ENCODE peak calls at places on chromosomes 11 and 22, in eight cellular contexts. F is body of pancreas, N is psoas muscle, X is brain microvascular endothelial cell, W is left ventricle myocardium inferior, C is dorsolateral prefrontal cortex, U is GM23338, R is K562. J is an unnamed sample.

GRCh38 chr22:23242473-23243001 is 62.2 kb downstream of the BCR start:
- DNase-seq in X (peak; percentile 55), N (no peak), U (peak; percentile 95), R (peak; percentile 85), F (no peak), C (no peak), W (no peak), J (no peak)

GRCh38 chr11:12802418-12803085 is 128.3 kb downstream of the TEAD1 start:
- DNase-seq in C (no peak), U (peak; percentile 27), X (peak; percentile 79), W (no peak), F (peak; percentile 95), N (no peak), R (peak; percentile 34), J (peak; percentile 82)

GRCh38 chr22:40392618-40393017 is 22.2 kb downstream of the SGSM3 start:
- DNase-seq in W (no peak), N (no peak), X (no peak), R (no peak), U (no peak), C (no peak), F (no peak), J (no peak)

GRCh38 chr11:117923773-117924172 is 5.4 kb downstream of the TMPRSS13 start:
- DNase-seq in X (no peak), C (no peak), U (no peak), W (no peak), N (no peak), R (no peak), F (no peak), J (no peak)

GRCh38 chr11:11580831-11581492 is 40.8 kb downstream of the GALNT18 start:
- DNase-seq in U (no peak), C (peak; percentile 69), F (no peak), W (peak; percentile 37), N (no peak), X (no peak), R (no peak), J (no peak)

GRCh38 chr22:40101417-40102101 is 76.2 kb upstream of the TNRC6B start:
- DNase-seq in C (no peak), U (no peak), X (no peak), W (no peak), F (no peak), R (no peak), N (no peak), J (no peak)

GRCh38 chr11:82864268-82864667 is 36.0 kb downstream of the PRCP start:
- DNase-seq in C (peak; percentile 23), U (peak; percentile 72), W (peak; percentile 20), N (peak; percentile 44), R (no peak), F (peak; percentile 72), X (peak; percentile 45), J (peak; percentile 44)

GRCh38 chr11:1938343-1939005 is 8.7 kb upstream of the MRPL23 start:
- DNase-seq in N (peak; percentile 22), X (no peak), C (no peak), U (no peak), R (no peak), W (peak; percentile 14), F (no peak), J (peak; percentile 26)

GRCh38 chr11:129248618-129249017 is 56.5 kb upstream of the ARHGAP32 start:
- DNase-seq in X (peak; percentile 32), F (no peak), N (no peak), U (no peak), R (no peak), C (no peak), W (no peak), J (no peak)

GRCh38 chr11:27124514-27125264 is 84.1 kb downstream of the BBOX1 start:
- DNase-seq in F (no peak), U (no peak), W (no peak), C (no peak), X (no peak), R (no peak), N (no peak), J (no peak)

GRCh38 chr11:103491777-103492176 is 382.6 kb downstream of the DYNC2H1 start:
- DNase-seq in U (peak; percentile 83), W (no peak), C (no peak), R (no peak), X (no peak), F (no peak), N (no peak), J (no peak)

GRCh38 chr22:37182101-37182948 is 5.7 kb downstream of the C1QTNF6 start:
- DNase-seq in C (no peak), R (peak; percentile 24), W (peak; percentile 10), X (no peak), U (peak; percentile 51), N (peak; percentile 9), F (no peak), J (no peak)
- TF ChIP-seq CTCF in C (no peak), R (peak; percentile 35), W (no peak), X (no peak), U (peak; percentile 57), N (no peak), F (no peak), J (no peak)

GRCh38 chr11:112321521-112322172 is 61.0 kb upstream of the PLET1 start:
- DNase-seq in X (peak; percentile 32), N (peak; percentile 63), C (peak; percentile 72), F (peak; percentile 90), U (peak; percentile 60), W (peak; percentile 33), R (no peak), J (no peak)
- H3K4me3 ChIP-seq in X (no peak overlapping the region), N (no peak overlapping the region), C (no peak overlapping the region), F (no peak overlapping the region), U (no peak overlapping the region), W (no peak overlapping the region), R (no peak overlapping the region), J (no peak overlapping the region)

DNA sequence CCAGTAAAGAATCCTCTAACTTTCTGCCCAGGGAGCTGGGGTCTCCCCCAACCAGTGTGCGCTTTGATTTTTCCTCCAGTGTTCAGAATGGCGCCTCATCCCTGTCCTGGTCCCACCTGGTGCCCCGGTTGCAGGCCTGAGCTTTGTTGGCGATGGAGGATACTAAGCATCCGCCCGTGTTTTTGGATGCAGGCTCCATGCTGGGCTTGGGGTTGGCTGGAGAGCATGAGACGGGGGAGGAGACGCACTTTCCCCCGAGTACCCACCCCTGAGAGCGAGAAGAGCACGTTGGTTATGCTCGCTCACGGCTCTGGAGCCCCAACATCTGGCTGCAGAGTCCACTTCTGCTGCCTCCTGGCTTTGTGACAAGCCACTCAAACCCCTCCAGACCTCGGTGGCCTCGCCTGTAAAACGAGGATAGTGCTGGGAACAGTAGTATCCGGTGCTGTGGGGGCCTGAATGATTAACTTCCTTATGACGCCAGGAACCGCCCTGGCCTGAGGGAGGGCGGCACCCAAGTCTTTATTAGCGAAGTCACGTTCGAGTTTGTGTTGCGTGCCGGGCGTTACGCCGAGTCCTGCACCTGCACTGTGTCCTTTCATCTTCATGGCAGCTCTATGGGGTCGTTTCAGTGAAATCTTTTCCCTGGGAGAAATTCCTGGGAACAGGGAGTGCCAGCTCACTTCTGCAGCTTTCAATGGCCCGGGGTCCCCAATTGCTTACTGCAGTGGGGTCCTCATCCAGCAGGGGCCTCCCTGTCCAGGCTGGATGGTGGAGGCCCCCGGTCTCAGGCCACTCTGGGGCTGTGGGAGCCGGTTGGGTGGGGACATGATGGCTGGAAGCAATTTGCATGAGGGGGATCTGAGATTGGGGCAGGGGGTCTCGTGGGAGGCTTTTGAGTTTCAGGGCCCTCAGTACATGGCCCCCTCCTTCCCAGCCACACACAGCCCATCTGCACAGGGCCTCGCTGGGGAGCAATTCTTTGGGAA is 25.5 kb downstream of the MRGPRD start:
- DNase-seq in X (peak; percentile 5), R (peak; percentile 57), N (peak; percentile 47), U (peak; percentile 47), W (peak; percentile 39), F (peak; percentile 38), C (no peak), J (peak; percentile 66)
- H3K27ac ChIP-seq in X (no peak overlapping the region), R (no peak overlapping the region), N (no peak overlapping the region), U (no peak overlapping the region), W (no peak overlapping the region), F (no peak overlapping the region), C (no peak overlapping the region), J (peak overlapping the region; percentile 23)

GRCh38 chr11:124415356-124415923 is 9.2 kb downstream of the OR8B4 start:
- DNase-seq in U (peak; percentile 65), W (no peak), C (no peak), F (peak; percentile 8), X (peak; percentile 7), R (peak; percentile 29), N (no peak), J (no peak)
- TF ChIP-seq CTCF in U (peak; percentile 56), W (peak; percentile 85), C (peak; percentile 70), F (peak; percentile 14), X (peak; percentile 66), R (peak; percentile 80), N (peak; percentile 61), J (peak; percentile 18)

GRCh38 chr11:125123194-125123946 is 11.9 kb upstream of the TMEM218 start:
- DNase-seq in C (no peak), F (no peak), N (no peak), X (no peak), W (no peak), R (no peak), U (no peak), J (no peak)
- H3K4me3 ChIP-seq in C (no peak overlapping the region), F (no peak overlapping the region), N (peak overlapping the region; percentile 62), X (no peak overlapping the region), W (no peak overlapping the region), R (no peak overlapping the region), U (no peak overlapping the region), J (no peak overlapping the region)

GRCh38 chr11:64887757-64888405 is 9.5 kb upstream of the EHD1 start:
- DNase-seq in X (peak; percentile 27), U (peak; percentile 91), W (peak; percentile 85), C (peak; percentile 88), F (peak; percentile 76), R (peak; percentile 91), N (peak; percentile 86), J (peak; percentile 83)

GRCh38 chr11:64887234-64887756 is 8.9 kb upstream of the EHD1 start:
- DNase-seq in X (no peak), R (no peak), F (no peak), N (no peak), W (no peak), C (no peak), U (no peak), J (no peak)

GRCh38 chr11:64890084-64890944 is 11.9 kb upstream of the EHD1 start:
- DNase-seq in N (no peak), X (no peak), W (no peak), U (no peak), C (peak; percentile 71), R (no peak), F (no peak), J (no peak)

GRCh38 chr11:64888761-64889511 is 10.5 kb upstream of the EHD1 start:
- DNase-seq in N (no peak), C (no peak), W (no peak), R (peak; percentile 93), X (peak; percentile 21), F (no peak), U (no peak), J (no peak)

GRCh38 chr11:64888406-64888757 is 10.0 kb upstream of the EHD1 start:
- DNase-seq in C (no peak), F (no peak), R (no peak), U (no peak), N (no peak), X (no peak), W (no peak), J (no peak)
- H3K27ac ChIP-seq in C (no peak overlapping the region), F (peak overlapping the region; percentile 62), R (peak overlapping the region; percentile 82), U (peak overlapping the region; percentile 20), N (no peak overlapping the region), X (no peak overlapping the region), W (peak overlapping the region; percentile 76), J (no peak overlapping the region)

DNA sequence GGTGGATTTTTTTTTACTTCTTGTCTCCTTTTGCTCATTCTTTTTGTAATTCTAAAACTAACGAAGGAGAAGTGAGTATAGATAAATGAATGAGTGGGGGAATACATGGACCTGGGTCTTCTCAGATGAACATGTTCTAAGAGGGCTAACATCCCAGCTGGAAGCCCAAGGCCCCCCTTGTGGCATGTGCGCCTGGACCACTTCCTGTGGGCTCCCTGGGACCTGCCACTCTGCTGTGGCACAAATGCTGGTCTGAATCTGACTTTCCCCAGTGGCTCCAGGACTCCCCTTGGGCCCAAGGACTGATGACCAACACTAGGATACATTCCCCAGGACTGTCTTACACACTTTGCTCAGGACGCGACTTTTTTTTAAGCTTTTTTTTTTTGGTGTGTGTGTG is 32.7 kb upstream of the ALX4 start:
- DNase-seq in F (no peak), R (no peak), C (no peak), X (no peak), U (no peak), W (no peak), N (no peak), J (no peak)
- TF ChIP-seq CTCF in F (no peak), R (no peak), C (no peak), X (no peak), U (no peak), W (no peak), N (no peak), J (no peak)

J was measured in uterus.